ENCODE peak calls at places on chromosomes 4 and X, in seven cellular contexts. One of them, this sample, is unnamed.

GRCh38 chrX:105872921-105873320 is 50.6 kb downstream of the NRK start:
- DNase-seq in astrocyte of the cerebellum: peak
- DNase-seq in MG63: no peak
- DNase-seq in NT2/D1: no peak
- DNase-seq in kidney: no peak
- DNase-seq in neural progenitor cell: no peak
- DNase-seq in astrocyte of the spinal cord: peak
- DNase-seq in this sample: no peak

GRCh38 chr4:8066336-8066931 is 92.2 kb downstream of the ABLIM2 start:
- DNase-seq in NT2/D1: no peak
- DNase-seq in kidney: peak
- DNase-seq in astrocyte of the cerebellum: no peak
- DNase-seq in neural progenitor cell: no peak
- DNase-seq in MG63: no peak
- DNase-seq in astrocyte of the spinal cord: no peak
- DNase-seq in this sample: no peak

GRCh38 chr4:179855471-179855870 is 2387.7 kb upstream of the TENM3 start:
- DNase-seq in astrocyte of the cerebellum: no peak
- DNase-seq in neural progenitor cell: no peak
- DNase-seq in astrocyte of the spinal cord: no peak
- DNase-seq in NT2/D1: no peak
- DNase-seq in kidney: no peak
- DNase-seq in MG63: peak
- DNase-seq in this sample: no peak

GRCh38 chrX:9912341-9912740 is 54.8 kb upstream of the CLDN34 start:
- DNase-seq in MG63: no peak
- DNase-seq in astrocyte of the spinal cord: peak
- DNase-seq in astrocyte of the cerebellum: no peak
- DNase-seq in kidney: no peak
- DNase-seq in NT2/D1: no peak
- DNase-seq in neural progenitor cell: peak
- DNase-seq in this sample: no peak

GRCh38 chrX:41435708-41436107 is 11.4 kb upstream of the NYX start:
- DNase-seq in MG63: no peak
- DNase-seq in NT2/D1: no peak
- DNase-seq in astrocyte of the cerebellum: no peak
- DNase-seq in kidney: no peak
- DNase-seq in neural progenitor cell: no peak
- DNase-seq in astrocyte of the spinal cord: peak
- DNase-seq in this sample: no peak

GRCh38 chr4:74546020-74546419 is 101.1 kb downstream of the AREG start:
- DNase-seq in NT2/D1: no peak
- DNase-seq in MG63: no peak
- DNase-seq in astrocyte of the spinal cord: no peak
- DNase-seq in kidney: no peak
- DNase-seq in neural progenitor cell: no peak
- DNase-seq in astrocyte of the cerebellum: no peak
- DNase-seq in this sample: no peak

GRCh38 chr4:11949355-11949754 is 520.7 kb upstream of the HS3ST1 start:
- DNase-seq in MG63: no peak
- DNase-seq in kidney: no peak
- DNase-seq in astrocyte of the cerebellum: no peak
- DNase-seq in astrocyte of the spinal cord: no peak
- DNase-seq in neural progenitor cell: no peak
- DNase-seq in NT2/D1: no peak
- DNase-seq in this sample: no peak

GRCh38 chr4:85720736-85721135 is 245.8 kb downstream of the ARHGAP24 start:
- DNase-seq in astrocyte of the spinal cord: peak
- DNase-seq in kidney: no peak
- DNase-seq in neural progenitor cell: no peak
- DNase-seq in MG63: peak
- DNase-seq in astrocyte of the cerebellum: no peak
- DNase-seq in NT2/D1: no peak
- DNase-seq in this sample: no peak

GRCh38 chr4:83013931-83014330 is 3.3 kb upstream of the LIN54 start:
- DNase-seq in NT2/D1: no peak
- DNase-seq in neural progenitor cell: no peak
- DNase-seq in MG63: no peak
- DNase-seq in astrocyte of the spinal cord: no peak
- DNase-seq in astrocyte of the cerebellum: no peak
- DNase-seq in kidney: no peak
- DNase-seq in this sample: no peak

GRCh38 chr4:76153356-76153755 is 5.2 kb upstream of the NUP54 start:
- DNase-seq in NT2/D1: no peak
- DNase-seq in kidney: no peak
- DNase-seq in neural progenitor cell: no peak
- DNase-seq in MG63: no peak
- DNase-seq in astrocyte of the cerebellum: no peak
- DNase-seq in astrocyte of the spinal cord: no peak
- DNase-seq in this sample: no peak

GRCh38 chr4:1718095-1718850 is 2.9 kb downstream of the TMEM129 start:
- DNase-seq in astrocyte of the spinal cord: no peak
- DNase-seq in kidney: peak
- DNase-seq in MG63: no peak
- DNase-seq in neural progenitor cell: no peak
- DNase-seq in NT2/D1: no peak
- DNase-seq in astrocyte of the cerebellum: no peak
- DNase-seq in this sample: no peak

GRCh38 chr4:2763511-2763967 is 7.4 kb upstream of the TNIP2 start:
- DNase-seq in MG63: no peak
- DNase-seq in astrocyte of the spinal cord: no peak
- DNase-seq in kidney: no peak
- DNase-seq in astrocyte of the cerebellum: no peak
- DNase-seq in NT2/D1: no peak
- DNase-seq in neural progenitor cell: no peak
- DNase-seq in this sample: peak

GRCh38 chr4:17038510-17039176 is 140.2 kb upstream of the LDB2 start:
- DNase-seq in neural progenitor cell: peak
- DNase-seq in MG63: no peak
- DNase-seq in astrocyte of the spinal cord: no peak
- DNase-seq in NT2/D1: no peak
- DNase-seq in kidney: no peak
- DNase-seq in astrocyte of the cerebellum: no peak
- DNase-seq in this sample: no peak

GRCh38 chr4:156949373-156949814 is 22.2 kb downstream of the PDGFC start:
- DNase-seq in kidney: no peak
- DNase-seq in astrocyte of the spinal cord: peak
- DNase-seq in astrocyte of the cerebellum: peak
- DNase-seq in NT2/D1: no peak
- DNase-seq in neural progenitor cell: no peak
- DNase-seq in MG63: no peak
- DNase-seq in this sample: no peak

GRCh38 chr4:7852568-7853185 is 87.0 kb downstream of the AFAP1 start:
- DNase-seq in neural progenitor cell: no peak
- DNase-seq in NT2/D1: no peak
- DNase-seq in kidney: no peak
- DNase-seq in MG63: no peak
- DNase-seq in astrocyte of the spinal cord: peak
- DNase-seq in astrocyte of the cerebellum: no peak
- DNase-seq in this sample: no peak

GRCh38 chr4:85744950-85745349 is 270.0 kb downstream of the ARHGAP24 start:
- DNase-seq in astrocyte of the cerebellum: no peak
- DNase-seq in MG63: peak
- DNase-seq in astrocyte of the spinal cord: peak
- DNase-seq in NT2/D1: no peak
- DNase-seq in neural progenitor cell: no peak
- DNase-seq in kidney: no peak
- DNase-seq in this sample: no peak

GRCh38 chrX:19513383-19513782 is 1.9 kb downstream of the MAP3K15 start:
- DNase-seq in astrocyte of the cerebellum: no peak
- DNase-seq in neural progenitor cell: peak
- DNase-seq in astrocyte of the spinal cord: no peak
- DNase-seq in MG63: peak
- DNase-seq in kidney: no peak
- DNase-seq in NT2/D1: no peak
- DNase-seq in this sample: peak

GRCh38 chrX:19514791-19515614 is at the start of gene MAP3K15:
- DNase-seq in kidney: peak
- DNase-seq in astrocyte of the spinal cord: no peak
- DNase-seq in astrocyte of the cerebellum: no peak
- DNase-seq in neural progenitor cell: peak
- DNase-seq in MG63: peak
- DNase-seq in NT2/D1: peak
- DNase-seq in this sample: peak

GRCh38 chrX:19512961-19513360 is 2.3 kb downstream of the MAP3K15 start:
- DNase-seq in NT2/D1: no peak
- DNase-seq in MG63: no peak
- DNase-seq in astrocyte of the spinal cord: no peak
- DNase-seq in kidney: no peak
- DNase-seq in astrocyte of the cerebellum: no peak
- DNase-seq in neural progenitor cell: no peak
- DNase-seq in this sample: no peak

GRCh38 chrX:19517965-19518364 is 2.7 kb upstream of the MAP3K15 start:
- DNase-seq in astrocyte of the cerebellum: no peak
- DNase-seq in MG63: no peak
- DNase-seq in NT2/D1: no peak
- DNase-seq in astrocyte of the spinal cord: no peak
- DNase-seq in kidney: no peak
- DNase-seq in neural progenitor cell: no peak
- DNase-seq in this sample: no peak

GRCh38 chrX:19515615-19516105 is 352 bp upstream of the MAP3K15 start:
- DNase-seq in NT2/D1: no peak
- DNase-seq in astrocyte of the spinal cord: no peak
- DNase-seq in neural progenitor cell: no peak
- DNase-seq in kidney: no peak
- DNase-seq in MG63: no peak
- DNase-seq in astrocyte of the cerebellum: no peak
- DNase-seq in this sample: no peak
- H3K4me3 ChIP-seq in NT2/D1: peak
- H3K4me3 ChIP-seq in astrocyte of the spinal cord: no peak
- H3K4me3 ChIP-seq in neural progenitor cell: peak
- H3K4me3 ChIP-seq in kidney: peak
- H3K4me3 ChIP-seq in MG63: peak
- H3K4me3 ChIP-seq in astrocyte of the cerebellum: no peak
- H3K4me3 ChIP-seq in this sample: peak

GRCh38 chrX:132022115-132022862 is 813 bp upstream of the STK26 start:
- DNase-seq in neural progenitor cell: no peak
- DNase-seq in astrocyte of the cerebellum: no peak
- DNase-seq in NT2/D1: no peak
- DNase-seq in kidney: no peak
- DNase-seq in MG63: no peak
- DNase-seq in astrocyte of the spinal cord: peak
- DNase-seq in this sample: no peak
- H3K4me3 ChIP-seq in neural progenitor cell: peak
- H3K4me3 ChIP-seq in astrocyte of the cerebellum: peak
- H3K4me3 ChIP-seq in NT2/D1: peak
- H3K4me3 ChIP-seq in kidney: peak
- H3K4me3 ChIP-seq in MG63: no peak
- H3K4me3 ChIP-seq in astrocyte of the spinal cord: peak
- H3K4me3 ChIP-seq in this sample: peak

DNA sequence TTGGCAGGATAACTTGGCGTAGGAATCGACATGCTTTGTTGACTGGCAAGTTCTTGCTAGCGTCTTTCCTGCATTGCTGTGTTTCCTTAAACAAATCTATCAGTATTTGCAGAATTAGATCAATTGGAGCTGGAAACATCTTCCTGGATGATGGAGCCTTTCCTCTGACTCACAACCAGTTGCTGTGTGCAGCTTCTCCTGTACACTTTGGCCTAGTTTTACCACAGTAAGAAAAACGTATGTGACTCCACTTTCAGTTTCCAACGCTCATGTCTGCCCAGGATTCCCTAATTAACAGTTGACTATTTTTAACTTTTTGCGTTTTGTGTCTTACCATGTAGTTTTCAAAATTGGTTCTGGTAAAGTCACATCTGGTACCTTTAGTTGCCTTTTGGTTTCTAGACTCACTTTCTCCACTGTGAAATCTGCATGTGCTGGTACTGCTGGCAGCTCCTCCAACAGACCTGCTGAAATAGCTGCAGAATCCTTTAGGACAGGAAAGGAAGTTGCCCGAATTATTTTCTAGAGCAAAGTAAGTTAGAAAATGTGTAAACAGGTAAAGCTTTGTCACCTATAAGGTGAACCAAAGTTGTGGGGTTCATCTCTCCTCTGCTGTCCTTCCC is 553.2 kb upstream of the FAT1 start:
- DNase-seq in NT2/D1: no peak
- DNase-seq in neural progenitor cell: no peak
- DNase-seq in MG63: peak
- DNase-seq in astrocyte of the cerebellum: no peak
- DNase-seq in astrocyte of the spinal cord: peak
- DNase-seq in kidney: no peak
- DNase-seq in this sample: no peak
- H3K4me3 ChIP-seq in NT2/D1: no peak
- H3K4me3 ChIP-seq in neural progenitor cell: no peak
- H3K4me3 ChIP-seq in MG63: no peak
- H3K4me3 ChIP-seq in astrocyte of the cerebellum: no peak
- H3K4me3 ChIP-seq in astrocyte of the spinal cord: no peak
- H3K4me3 ChIP-seq in kidney: no peak
- H3K4me3 ChIP-seq in this sample: no peak

DNA sequence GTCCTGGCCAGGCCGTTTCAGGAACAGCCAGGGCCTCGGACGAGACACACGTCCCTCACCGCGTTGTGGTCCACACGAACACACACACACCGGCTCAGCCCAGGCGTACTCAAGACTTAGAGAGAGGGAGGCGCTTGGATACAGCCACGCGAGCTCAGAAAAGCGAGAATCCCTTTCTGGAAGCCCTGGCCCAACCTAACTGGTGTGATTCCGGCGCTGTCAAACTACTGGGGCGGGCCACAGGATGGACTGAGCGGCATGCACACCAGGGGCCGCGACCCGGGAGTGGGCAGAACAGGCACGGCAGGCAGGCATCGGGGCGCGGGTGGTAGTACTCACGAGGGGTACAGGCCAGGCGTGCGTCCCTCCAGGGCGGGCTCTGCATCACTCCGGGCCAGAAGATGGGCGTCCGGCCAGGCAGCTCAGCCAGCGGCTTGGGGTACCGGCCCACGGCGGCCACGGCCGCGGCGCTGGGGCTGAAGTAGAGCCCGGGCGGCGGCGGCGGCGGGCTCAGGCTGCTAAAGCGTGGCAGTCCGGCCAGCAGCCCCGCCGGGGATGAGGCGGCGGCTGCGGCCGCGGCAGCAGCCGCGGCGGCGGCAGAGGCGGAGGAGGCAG is 1.8 kb downstream of the NKX6-1 start:
- DNase-seq in astrocyte of the spinal cord: peak
- DNase-seq in neural progenitor cell: peak
- DNase-seq in kidney: peak
- DNase-seq in NT2/D1: no peak
- DNase-seq in MG63: peak
- DNase-seq in astrocyte of the cerebellum: no peak
- DNase-seq in this sample: no peak
- H3K4me3 ChIP-seq in astrocyte of the spinal cord: peak
- H3K4me3 ChIP-seq in neural progenitor cell: peak
- H3K4me3 ChIP-seq in kidney: no peak
- H3K4me3 ChIP-seq in NT2/D1: peak
- H3K4me3 ChIP-seq in MG63: peak
- H3K4me3 ChIP-seq in astrocyte of the cerebellum: peak
- H3K4me3 ChIP-seq in this sample: peak

DNA sequence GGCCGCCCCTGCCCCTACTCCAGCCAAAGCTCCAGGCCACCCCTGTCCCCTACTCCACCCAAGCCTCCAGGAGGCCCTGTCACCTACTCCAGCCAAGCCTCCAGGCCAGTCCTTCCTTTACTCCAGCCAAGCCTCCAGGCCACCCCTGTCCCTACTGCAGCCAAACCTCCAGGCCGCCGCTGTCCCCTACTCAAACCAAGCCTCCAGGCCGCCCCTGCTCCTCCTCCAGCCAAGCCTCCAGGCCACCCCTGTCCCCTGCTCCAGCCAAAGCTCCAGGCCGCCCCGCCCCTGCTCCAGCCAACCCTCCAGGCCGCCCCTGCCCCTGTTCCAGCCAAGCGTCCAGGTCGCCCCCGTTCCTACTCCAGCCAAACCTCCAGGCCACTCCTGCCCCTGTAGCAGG is 5.1 kb upstream of the ASMT start:
- DNase-seq in neural progenitor cell: no peak
- DNase-seq in astrocyte of the spinal cord: no peak
- DNase-seq in kidney: no peak
- DNase-seq in MG63: no peak
- DNase-seq in astrocyte of the cerebellum: no peak
- DNase-seq in NT2/D1: no peak
- DNase-seq in this sample: no peak
- H3K4me3 ChIP-seq in neural progenitor cell: no peak
- H3K4me3 ChIP-seq in astrocyte of the spinal cord: no peak
- H3K4me3 ChIP-seq in kidney: no peak
- H3K4me3 ChIP-seq in MG63: no peak
- H3K4me3 ChIP-seq in astrocyte of the cerebellum: no peak
- H3K4me3 ChIP-seq in NT2/D1: no peak
- H3K4me3 ChIP-seq in this sample: no peak

This sample was measured in lower lobe of right lung.